ENCODE peak calls at places on chromosomes 12 and 14, in nine cellular contexts. O, R, Q, L, I, U, K, W and G are unnamed samples.

GRCh38 chr14:102474934-102475333 is 34.6 kb downstream of the ANKRD9 start:
- DNase-seq in K (no peak), Q (peak), I (no peak), U (no peak), L (peak), W (no peak), R (peak), O (no peak), G (peak)

GRCh38 chr12:98344630-98345029 is 170.8 kb upstream of the TMPO start:
- DNase-seq in K (no peak), W (no peak), I (no peak), U (no peak), R (no peak), L (no peak), O (no peak), Q (no peak), G (no peak)

GRCh38 chr12:68236421-68237059 is 10.9 kb upstream of the IL26 start:
- DNase-seq in K (no peak), R (no peak), Q (no peak), W (peak), O (peak), I (peak), U (no peak), L (no peak), G (no peak)

GRCh38 chr12:117300131-117300530 is 61.3 kb downstream of the NOS1 start:
- DNase-seq in U (no peak), O (no peak), I (no peak), Q (no peak), R (no peak), W (no peak), K (no peak), L (no peak), G (no peak)

GRCh38 chr14:63468273-63468672 is 74.9 kb downstream of the PPP2R5E start:
- DNase-seq in U (no peak), I (peak), K (no peak), L (no peak), W (no peak), R (no peak), O (no peak), Q (no peak), G (no peak)

GRCh38 chr12:24062642-24063245 is 113.3 kb upstream of the SOX5 start:
- DNase-seq in I (no peak), Q (no peak), L (no peak), K (no peak), U (no peak), R (no peak), W (no peak), O (no peak), G (no peak)

GRCh38 chr12:53971686-53972085 is 1.2 kb upstream of the HOXC11 start:
- DNase-seq in Q (no peak), L (no peak), R (no peak), I (no peak), W (no peak), O (no peak), U (no peak), K (no peak), G (no peak)

GRCh38 chr12:71548906-71549305 is 109.3 kb downstream of the LGR5 start:
- DNase-seq in O (no peak), U (no peak), Q (no peak), W (no peak), L (no peak), I (no peak), R (no peak), K (no peak), G (no peak)

GRCh38 chr12:32273063-32273521 is 126.3 kb upstream of the FGD4 start:
- DNase-seq in I (no peak), K (no peak), L (no peak), U (no peak), O (no peak), W (no peak), R (no peak), Q (no peak), G (no peak)

GRCh38 chr14:40838601-40839000 is 768.1 kb upstream of the LRFN5 start:
- DNase-seq in O (no peak), W (no peak), R (no peak), U (no peak), L (no peak), K (no peak), Q (no peak), I (no peak), G (no peak)

GRCh38 chr14:101808020-101808641 is 46.6 kb downstream of the PPP2R5C start:
- DNase-seq in R (no peak), L (no peak), U (peak), I (no peak), O (peak), K (peak), Q (no peak), W (peak), G (no peak)

GRCh38 chr12:57583008-57583831 is 7.8 kb upstream of the PIP4K2C start:
- DNase-seq in I (peak), U (peak), L (peak), Q (peak), O (peak), K (peak), W (peak), R (peak), G (peak)

GRCh38 chr12:2678416-2678815 is 116.4 kb upstream of the FKBP4 start:
- DNase-seq in U (no peak), W (no peak), R (no peak), Q (no peak), K (no peak), O (no peak), L (no peak), I (no peak), G (no peak)

GRCh38 chr12:106301611-106302321 is 767 bp upstream of the TCP11L2 start:
- DNase-seq in U (peak), Q (peak), O (peak), W (no peak), L (peak), K (peak), R (peak), I (peak), G (no peak)

GRCh38 chr12:92539966-92540791 is 162.6 kb upstream of the PLEKHG7 start:
- DNase-seq in U (no peak), K (no peak), O (no peak), L (peak), R (no peak), W (no peak), Q (no peak), I (no peak), G (no peak)

GRCh38 chr14:25411933-25412757 is 362.2 kb upstream of the STXBP6 start:
- DNase-seq in R (no peak), Q (no peak), U (peak), O (no peak), W (no peak), K (no peak), L (peak), I (no peak), G (no peak)

GRCh38 chr12:91331371-91331770 is 148.8 kb upstream of the DCN start:
- DNase-seq in W (no peak), R (no peak), L (no peak), O (no peak), Q (no peak), U (no peak), I (no peak), K (no peak), G (no peak)

GRCh38 chr12:92412931-92413685 is 267.5 kb upstream of the BTG1 start:
- DNase-seq in U (no peak), I (no peak), R (no peak), O (no peak), W (no peak), Q (no peak), K (no peak), L (no peak), G (no peak)

GRCh38 chr12:10213168-10214130 is 772 bp downstream of the GABARAPL1 start:
- DNase-seq in K (no peak), Q (peak), W (peak), I (no peak), O (peak), U (peak), L (peak), R (peak), G (peak)

GRCh38 chr12:118544569-118544968 is 168.2 kb downstream of the SUDS3 start:
- DNase-seq in L (no peak), U (no peak), W (peak), R (no peak), Q (no peak), I (no peak), O (no peak), K (no peak), G (no peak)

GRCh38 chr14:85437143-85437542 is 92.8 kb upstream of the FLRT2 start:
- DNase-seq in O (peak), U (no peak), R (no peak), W (peak), I (no peak), Q (no peak), K (no peak), L (no peak), G (no peak)

GRCh38 chr12:15180975-15181683 is 40.1 kb downstream of the RERG start:
- DNase-seq in K (no peak), O (no peak), Q (no peak), R (no peak), I (no peak), L (no peak), U (no peak), W (no peak), G (no peak)
- TF ChIP-seq CTCF in K (no peak), O (no peak), Q (no peak), R (no peak), I (no peak), L (no peak), U (no peak), W (no peak), G (no peak)

DNA sequence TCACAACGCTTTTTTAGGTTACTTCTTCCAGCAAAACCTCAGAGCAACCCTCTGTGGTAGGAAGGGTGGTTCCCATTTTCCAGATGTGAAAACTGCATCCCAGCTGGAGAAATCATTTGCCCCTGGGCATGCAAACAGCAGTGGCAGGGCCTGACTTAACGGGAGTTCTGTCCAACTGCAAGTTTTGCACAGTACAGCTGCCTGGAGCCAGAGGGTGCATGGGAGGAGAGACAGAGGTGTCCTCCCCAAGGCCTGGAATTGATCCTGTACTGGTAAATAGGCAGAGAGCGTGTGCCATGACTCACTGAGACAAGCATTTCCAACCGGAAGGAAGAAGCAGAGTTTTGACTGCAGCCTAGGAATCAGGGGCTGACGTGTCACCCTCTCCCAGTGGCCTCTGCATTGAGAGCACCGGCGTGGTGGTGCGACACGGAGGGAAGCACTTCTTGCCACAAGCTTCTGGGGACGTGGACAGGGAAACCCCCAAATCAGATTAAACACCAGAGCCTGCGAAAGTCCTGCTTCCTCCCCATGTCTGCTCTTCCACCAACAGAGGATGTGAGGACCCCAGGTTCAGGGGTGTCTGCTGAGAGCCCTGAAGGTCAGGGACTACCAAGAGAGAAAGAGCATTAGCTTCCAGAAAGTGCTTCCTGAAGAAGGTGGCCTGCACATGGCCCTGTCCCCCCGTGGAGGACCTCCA is 19.0 kb upstream of the SERPINA4 start:
- DNase-seq in R (no peak), U (no peak), I (no peak), K (no peak), W (peak), L (no peak), Q (no peak), O (no peak), G (no peak)
- TF ChIP-seq EP300 in R (no peak), U (no peak), I (no peak), K (no peak), W (peak), L (no peak), Q (no peak), O (no peak), G (no peak)

DNA sequence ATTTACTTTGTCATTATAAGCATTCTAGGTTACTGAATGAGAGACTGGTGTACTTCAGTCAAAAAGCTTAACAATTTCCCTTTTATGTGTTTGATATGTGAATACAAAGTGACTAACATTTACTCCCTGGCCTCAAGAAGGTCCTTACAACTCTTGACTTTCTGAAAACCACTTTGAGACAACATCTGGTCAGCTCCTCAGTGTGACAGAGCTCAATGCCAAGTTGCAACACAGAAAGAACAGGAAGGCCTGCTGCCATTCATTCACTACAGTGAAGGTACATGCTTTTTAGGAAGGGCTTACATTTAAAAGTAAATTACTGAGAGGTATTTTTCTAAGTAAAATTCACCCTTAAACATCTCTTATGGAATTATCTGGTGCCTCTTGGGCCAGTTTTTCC is 2.3 kb upstream of the NAA30 start:
- DNase-seq in Q (no peak), U (no peak), O (no peak), L (no peak), K (no peak), W (no peak), I (no peak), R (no peak), G (no peak)
- TF ChIP-seq POLR2A in Q (no peak), U (no peak), O (no peak), L (no peak), K (no peak), W (no peak), I (no peak), R (no peak), G (no peak)

DNA sequence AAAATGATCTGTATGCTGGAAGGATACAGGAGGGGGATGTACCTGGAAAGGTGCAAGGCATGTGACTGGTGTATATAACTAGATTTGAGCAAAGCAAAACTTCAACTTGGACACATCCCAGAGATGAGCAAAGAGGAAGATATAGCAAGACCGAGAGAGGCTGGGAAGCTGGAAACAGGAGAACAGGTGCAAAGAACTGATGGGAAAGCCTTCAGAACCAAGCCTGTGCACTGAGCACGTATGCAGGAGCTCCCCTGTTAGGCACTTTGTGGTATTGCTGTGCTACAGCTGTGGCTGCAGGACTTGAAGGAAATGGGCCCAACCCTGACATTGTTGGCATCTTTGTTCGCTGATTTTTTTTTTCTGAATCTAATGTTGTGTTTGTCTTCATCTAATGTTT is 120.7 kb upstream of the PWP1 start:
- DNase-seq in Q (no peak), U (no peak), I (no peak), W (peak), O (no peak), K (no peak), L (no peak), R (no peak), G (no peak)
- TF ChIP-seq CTCF in Q (no peak), U (peak), I (peak), W (peak), O (peak), K (peak), L (no peak), R (no peak), G (no peak)

GRCh38 chr12:14239350-14239934 is 126.0 kb upstream of the ATF7IP start:
- DNase-seq in W (peak), Q (no peak), R (no peak), O (no peak), K (no peak), I (peak), L (no peak), U (no peak), G (no peak)
- TF ChIP-seq EP300 in W (no peak), Q (no peak), R (no peak), O (no peak), K (no peak), I (peak), L (no peak), U (no peak), G (no peak)

GRCh38 chr14:32202941-32203882 is at the start of gene RNU6-8:
- DNase-seq in R (peak), U (peak), Q (peak), K (peak), I (peak), O (peak), W (peak), L (peak), G (peak)

GRCh38 chr14:32201816-32202467 is at the start of gene RNU6-7:
- DNase-seq in K (no peak), U (no peak), R (no peak), L (peak), I (no peak), Q (peak), W (peak), O (no peak), G (peak)

GRCh38 chr14:32200368-32201195 is 1.3 kb upstream of the RNU6-7 start:
- DNase-seq in K (no peak), W (no peak), R (no peak), Q (no peak), L (no peak), O (no peak), I (no peak), U (no peak), G (no peak)

GRCh38 chr14:32202468-32202865 is 602 bp downstream of the RNU6-8 start:
- DNase-seq in R (no peak), I (no peak), O (no peak), L (no peak), W (peak), Q (no peak), U (no peak), K (no peak), G (no peak)

GRCh38 chr14:32201196-32201815 is 539 bp upstream of the RNU6-7 start:
- DNase-seq in Q (peak), L (peak), I (no peak), W (peak), K (peak), O (peak), R (peak), U (peak), G (peak)
- TF ChIP-seq POLR2A in Q (peak), L (no peak), I (peak), W (peak), K (no peak), O (peak), R (no peak), U (no peak), G (no peak)

DNA sequence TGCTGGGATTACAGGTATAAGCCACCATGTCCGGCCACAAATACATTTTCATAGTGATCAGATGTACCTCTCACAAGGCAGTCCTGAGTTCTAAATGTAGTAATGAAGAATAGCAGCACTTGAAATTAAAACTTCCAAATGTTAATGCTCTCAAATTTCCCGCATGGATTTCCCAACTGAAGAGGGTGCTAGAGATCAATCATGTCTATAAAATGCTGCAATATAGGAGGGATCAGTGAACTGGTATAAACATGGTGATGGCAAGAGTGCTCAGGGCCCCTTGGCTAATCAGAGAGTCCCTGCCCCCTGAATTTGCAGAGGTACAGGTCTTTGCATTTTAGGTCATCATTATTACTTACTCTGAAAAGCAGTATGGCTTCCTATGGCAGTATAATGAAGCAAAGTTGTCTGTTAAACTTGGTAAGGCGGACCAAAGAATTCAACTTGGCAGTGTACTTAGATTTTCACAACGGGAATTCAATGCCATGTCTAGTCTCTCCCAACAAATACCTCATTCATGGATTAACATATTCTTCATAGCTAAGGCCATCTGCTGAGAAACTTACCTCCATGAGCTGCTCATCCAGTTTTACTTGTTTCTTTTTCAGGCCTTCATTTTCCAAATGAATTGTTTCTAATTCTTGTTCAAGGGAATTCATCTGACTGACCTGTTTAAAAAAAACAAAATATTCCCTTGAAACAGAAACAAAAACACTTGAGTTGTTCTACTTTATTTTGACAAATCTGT is 67.0 kb upstream of the SAV1 start:
- DNase-seq in K (no peak), L (no peak), I (no peak), R (no peak), O (no peak), Q (no peak), W (no peak), U (no peak), G (no peak)
- TF ChIP-seq CTCF in K (no peak), L (no peak), I (no peak), R (no peak), O (no peak), Q (no peak), W (no peak), U (no peak), G (no peak)

DNA sequence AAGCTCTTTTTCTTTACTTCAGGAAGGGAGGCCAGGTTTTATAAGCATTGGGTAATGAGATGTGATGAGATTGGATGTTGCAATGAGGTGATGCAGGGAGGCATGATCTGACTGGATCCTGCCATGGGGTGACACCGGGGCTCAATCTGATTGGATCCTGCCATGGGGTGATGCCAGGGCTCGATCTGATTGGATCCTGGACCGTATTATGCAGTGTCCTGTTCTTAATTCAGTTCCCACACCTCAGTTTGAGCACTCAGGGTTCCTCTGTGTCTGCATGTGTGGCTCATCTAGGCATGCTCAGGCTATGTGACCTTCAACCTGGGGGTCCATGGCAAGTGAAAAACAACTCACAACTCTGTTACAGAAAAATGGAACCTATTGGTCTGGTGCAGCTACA is 166.4 kb downstream of the SLC15A4 start:
- DNase-seq in R (no peak), Q (no peak), U (no peak), K (no peak), O (no peak), I (no peak), W (no peak), L (no peak), G (no peak)
- TF ChIP-seq EP300 in R (no peak), Q (no peak), U (no peak), K (no peak), O (no peak), I (no peak), W (no peak), L (no peak), G (no peak)

GRCh38 chr14:22836301-22837058 is at the start of gene MMP14:
- DNase-seq in K (no peak), I (no peak), L (peak), R (peak), W (no peak), Q (peak), U (no peak), O (no peak), G (peak)
- TF ChIP-seq POLR2A in K (peak), I (peak), L (peak), R (no peak), W (peak), Q (peak), U (no peak), O (no peak), G (peak)

DNA sequence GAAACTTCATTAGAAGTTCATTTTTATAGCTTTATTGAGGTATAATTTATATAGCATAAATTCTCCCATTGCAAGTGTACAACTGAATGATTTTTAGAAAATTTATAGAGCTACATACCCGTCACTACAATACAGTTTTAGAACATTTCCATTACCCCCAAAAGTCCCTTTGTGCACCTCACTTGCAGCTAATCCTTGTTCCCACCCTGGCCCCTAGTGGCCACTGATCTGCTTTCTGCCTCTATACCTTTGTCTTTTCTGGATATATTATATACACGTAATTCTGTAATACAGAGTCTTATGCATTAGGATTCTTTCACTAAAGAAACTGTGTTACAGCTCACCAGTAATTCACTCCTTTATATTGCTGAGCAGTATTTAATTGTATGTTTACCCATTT is 145.1 kb upstream of the DIO2 start:
- DNase-seq in Q (no peak), U (no peak), W (peak), R (no peak), L (no peak), K (no peak), I (no peak), O (no peak), G (no peak)
- TF ChIP-seq CTCF in Q (peak), U (no peak), W (no peak), R (no peak), L (no peak), K (peak), I (no peak), O (peak), G (no peak)